ENCODE peak calls at places on chromosomes 7 and 10, in eight cellular contexts. J is tibial artery, H is upper lobe of right lung, B is spleen, M is body of pancreas, Q is neural progenitor cell, Y is H9, F is astrocyte. W is an unnamed sample.

GRCh38 chr10:72692057-72692891 is at the start of gene MCU:
- DNase-seq in B (peak; percentile 98), J (peak; percentile 96), M (peak; percentile 99), H (peak; percentile 96), F (peak; percentile 6), Q (peak; percentile 98), Y (peak; percentile 41), W (peak; percentile 94)

GRCh38 chr7:17062433-17063383 is 180.9 kb upstream of the AGR3 start:
- DNase-seq in F (no peak), B (no peak), J (no peak), H (no peak), Y (no peak), Q (no peak), M (no peak), W (no peak)

GRCh38 chr7:5528071-5528814 is 104.6 kb upstream of the TNRC18 start:
- DNase-seq in H (peak; percentile 77), Y (no peak), F (no peak), M (peak; percentile 61), Q (peak; percentile 59), J (peak; percentile 38), B (peak; percentile 87), W (peak; percentile 78)

GRCh38 chr7:40697653-40698052 is 562.8 kb downstream of the SUGCT start:
- DNase-seq in Q (no peak), Y (no peak), M (no peak), B (no peak), H (no peak), F (no peak), J (no peak), W (no peak)

GRCh38 chr10:29946953-29947700 is 112.3 kb downstream of the JCAD start:
- DNase-seq in F (peak; percentile 94), J (peak; percentile 84), Y (no peak), M (peak; percentile 14), B (no peak), Q (peak; percentile 27), H (no peak), W (peak; percentile 84)

GRCh38 chr10:90787906-90788491 is 69.8 kb downstream of the HTR7 start:
- DNase-seq in F (peak; percentile 10), H (no peak), Y (peak; percentile 46), Q (peak; percentile 54), M (peak; percentile 47), B (no peak), J (no peak), W (no peak)

GRCh38 chr7:98981701-98982100 is 103.4 kb downstream of the TRRAP start:
- DNase-seq in H (no peak), F (no peak), J (no peak), M (no peak), B (no peak), Q (no peak), Y (no peak), W (no peak)

GRCh38 chr10:101050206-101051069 is 11.4 kb upstream of the KAZALD1 start:
- DNase-seq in M (peak; percentile 82), J (no peak), H (peak; percentile 86), F (no peak), Y (peak; percentile 90), B (peak; percentile 92), Q (peak; percentile 86), W (peak; percentile 72)

GRCh38 chr10:29023678-29024077 is 265.2 kb upstream of the LYZL1 start:
- DNase-seq in Q (no peak), Y (no peak), J (no peak), M (no peak), H (no peak), F (peak; percentile 35), B (no peak), W (no peak)

DNA sequence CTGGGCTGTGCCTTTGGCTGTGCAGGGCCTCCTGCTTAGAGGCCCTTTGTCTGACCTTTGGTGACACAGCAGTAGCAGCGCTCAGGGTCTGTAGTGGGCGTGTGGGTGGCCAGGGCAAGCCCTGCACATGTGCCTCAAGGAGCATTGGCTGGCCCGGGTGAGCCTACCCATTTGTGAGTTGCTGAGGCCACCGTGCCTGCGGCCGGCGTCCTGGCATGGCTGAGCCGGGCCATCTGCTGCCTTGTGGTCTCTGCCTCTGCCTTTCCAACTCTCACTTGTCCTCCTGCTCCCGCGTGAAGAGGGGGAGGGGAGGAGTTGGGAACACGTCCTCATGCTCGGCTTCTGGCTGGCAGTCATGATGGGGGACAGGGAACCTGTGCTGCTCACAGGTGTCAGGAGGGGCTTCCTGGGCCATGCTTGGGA is 9.2 kb upstream of the ORAI2 start:
- DNase-seq in F (no peak), J (no peak), Q (no peak), H (no peak), B (no peak), M (no peak), Y (peak; percentile 47), W (no peak)
- H3K4me1 ChIP-seq in F (no peaks in the 10 kb centered on the region), J (no peaks in the 10 kb centered on the region), Q (no peaks in the 10 kb centered on the region), H (no peaks in the 10 kb centered on the region), B (peaks cover 100% of the 10 kb centered on the region), M (no peaks in the 10 kb centered on the region), Y (no peaks in the 10 kb centered on the region), W (no peaks in the 10 kb centered on the region)

GRCh38 chr10:124721295-124722052 is 22.7 kb downstream of the FAM53B start:
- DNase-seq in F (no peak), Y (no peak), H (peak; percentile 60), Q (no peak), B (peak; percentile 81), M (peak; percentile 31), J (peak; percentile 67), W (peak; percentile 67)

GRCh38 chr10:124722812-124723783 is 21.1 kb downstream of the FAM53B start:
- DNase-seq in Q (no peak), F (no peak), H (peak; percentile 70), Y (no peak), B (peak; percentile 83), J (peak; percentile 49), M (no peak), W (no peak)

GRCh38 chr10:124717911-124718734 is 26.1 kb downstream of the FAM53B start:
- DNase-seq in Q (no peak), H (peak; percentile 69), B (peak; percentile 85), J (no peak), Y (no peak), F (no peak), M (no peak), W (peak; percentile 53)

GRCh38 chr10:124717358-124717757 is 26.8 kb downstream of the FAM53B start:
- DNase-seq in M (no peak), B (peak; percentile 71), J (no peak), Q (no peak), F (no peak), H (peak; percentile 33), Y (no peak), W (peak; percentile 24)

GRCh38 chr10:124719213-124719851 is 24.8 kb downstream of the FAM53B start:
- DNase-seq in F (peak; percentile 69), Q (peak; percentile 42), B (peak; percentile 87), H (peak; percentile 61), J (no peak), M (peak; percentile 53), Y (no peak), W (peak; percentile 75)
- TF ChIP-seq CTCF in F (peak; percentile 46), Q (peak; percentile 36), B (peak; percentile 72), H (peak; percentile 63), J (no peak), M (peak; percentile 52), Y (peak; percentile 60), W (peak; percentile 46)

GRCh38 chr10:3969876-3970666 is 185.1 kb upstream of the KLF6 start:
- DNase-seq in B (no peak), Q (no peak), Y (no peak), F (no peak), H (no peak), M (no peak), J (no peak), W (no peak)

GRCh38 chr10:3971713-3972112 is 186.7 kb upstream of the KLF6 start:
- DNase-seq in H (no peak), B (no peak), Q (no peak), J (no peak), F (no peak), Y (no peak), M (no peak), W (no peak)

GRCh38 chr10:3975016-3975415 is 190.0 kb upstream of the KLF6 start:
- DNase-seq in H (no peak), Y (no peak), B (no peak), J (no peak), Q (no peak), F (no peak), M (no peak), W (no peak)

GRCh38 chr10:3976171-3976570 is 191.2 kb upstream of the KLF6 start:
- DNase-seq in J (no peak), H (no peak), B (no peak), M (no peak), F (no peak), Q (no peak), Y (no peak), W (no peak)

GRCh38 chr10:3972460-3973366 is 187.7 kb upstream of the KLF6 start:
- DNase-seq in H (no peak), F (no peak), J (no peak), B (no peak), Q (peak; percentile 9), Y (no peak), M (no peak), W (no peak)
- H3K4me1 ChIP-seq in H (peaks cover 6% of the 10 kb centered on the region), F (peaks cover 3% of the 10 kb centered on the region), J (no peaks in the 10 kb centered on the region), B (peaks cover 53% of the 10 kb centered on the region), Q (peaks cover 8% of the 10 kb centered on the region), Y (no peaks in the 10 kb centered on the region), M (no peaks in the 10 kb centered on the region), W (no peaks in the 10 kb centered on the region)

GRCh38 chr10:102384053-102384452 is 11.5 kb upstream of the NFKB2 start:
- DNase-seq in Q (peak; percentile 70), M (no peak), J (no peak), Y (peak; percentile 69), F (no peak), H (no peak), B (peak; percentile 10), W (no peak)
- TF ChIP-seq CTCF in Q (peak; percentile 67), M (no peak), J (no peak), Y (peak; percentile 78), F (peak; percentile 15), H (no peak), B (no peak), W (no peak)

DNA sequence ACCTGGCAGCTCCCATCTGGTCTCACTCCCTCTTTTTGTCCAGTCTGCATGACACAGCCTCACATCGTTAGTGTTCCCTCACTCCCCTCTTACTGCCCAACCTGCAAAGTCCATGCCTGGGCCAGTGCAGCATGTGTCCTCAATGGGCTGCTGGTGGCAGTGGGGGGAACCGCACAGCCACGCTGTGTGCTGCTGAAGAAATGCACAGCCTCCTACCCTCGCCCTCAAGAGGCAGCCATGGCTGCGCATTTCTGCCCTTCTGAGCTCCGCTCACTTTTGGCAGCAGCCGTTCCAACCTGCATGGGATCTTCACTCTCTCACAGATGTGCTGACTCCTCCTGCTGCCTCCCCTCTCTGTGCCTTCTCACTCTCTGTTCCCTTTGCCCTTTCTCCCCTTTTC is 103.4 kb downstream of the EGFR start:
- DNase-seq in Y (no peak), F (no peak), M (no peak), B (no peak), J (no peak), H (no peak), Q (no peak), W (no peak)
- H3K4me1 ChIP-seq in Y (no peaks in the 10 kb centered on the region), F (peaks cover 10% of the 10 kb centered on the region), M (peaks cover 32% of the 10 kb centered on the region), B (no peaks in the 10 kb centered on the region), J (no peaks in the 10 kb centered on the region), H (peaks cover 28% of the 10 kb centered on the region), Q (no peaks in the 10 kb centered on the region), W (peaks cover 79% of the 10 kb centered on the region)

GRCh38 chr7:27723086-27723485 is 16.9 kb upstream of the TAX1BP1 start:
- DNase-seq in J (no peak), Q (no peak), M (peak; percentile 74), F (no peak), Y (no peak), B (no peak), H (no peak), W (no peak)
- TF ChIP-seq CTCF in J (no peak), Q (no peak), M (peak; percentile 24), F (no peak), Y (peak; percentile 25), B (no peak), H (no peak), W (peak; percentile 19)